ENCODE peak calls at places on chromosomes 16 and 17, in four cellular contexts. S is heart left ventricle, R is left ventricle myocardium superior, I is NCI-H2171 treated with DMSO at 0.1 percent for 48 hours. K is an unnamed sample.

GRCh38 chr17:77916771-77917481 is 41.6 kb upstream of the TNRC6C start:
- DNase-seq in S (no peak), R (no peak), I (no peak), K (no peak)

GRCh38 chr17:7586673-7587419 is 3.0 kb downstream of the SOX15 start:
- DNase-seq in S (peak), R (peak), I (peak), K (no peak)

GRCh38 chr17:6095501-6095900 is 25.3 kb downstream of the WSCD1 start:
- DNase-seq in S (no peak), R (no peak), I (no peak), K (no peak)

GRCh38 chr16:69340095-69340644 is 598 bp downstream of the NIP7 start:
- DNase-seq in S (no peak), R (no peak), I (no peak), K (no peak)

GRCh38 chr16:80480664-80481063 is 60.1 kb upstream of the DYNLRB2 start:
- DNase-seq in S (no peak), R (no peak), I (no peak), K (no peak)

GRCh38 chr17:49022391-49022941 is 25.3 kb downstream of the IGF2BP1 start:
- DNase-seq in S (no peak), R (no peak), I (no peak), K (peak)

GRCh38 chr17:77753246-77753645 is 205.3 kb upstream of the TNRC6C start:
- DNase-seq in S (no peak), R (no peak), I (no peak), K (no peak)

GRCh38 chr17:8126306-8127066 is 2.6 kb upstream of the HES7 start:
- DNase-seq in S (no peak), R (peak), I (peak), K (peak)

GRCh38 chr16:49345829-49346228 is 27.8 kb upstream of the C16orf78 start:
- DNase-seq in S (no peak), R (no peak), I (no peak), K (no peak)

GRCh38 chr16:19356024-19356952 is 61.4 kb upstream of the TMC5 start:
- DNase-seq in S (no peak), R (no peak), I (no peak), K (no peak)